ENCODE peak calls at places on chromosomes 16 and 17, in four cellular contexts. A is CD4-positive, alpha-beta memory T cell; U is SK-N-SH; T is MM.1S. S is an unnamed sample. For H3K36me3, the result is how much of the 10 kb centered on the place peaks cover.

GRCh38 chr17:64707077-64707591 is 45.0 kb upstream of the SMURF2 start:
- DNase-seq in T (no peak), A (no peak), U (peak), S (peak)

GRCh38 chr17:2420131-2420530 is 19.3 kb upstream of the MNT start:
- DNase-seq in U (no peak), T (no peak), A (no peak), S (no peak)

GRCh38 chr16:75105306-75106061 is 11.1 kb downstream of the LDHD start:
- DNase-seq in U (peak), A (no peak), T (no peak), S (peak)

GRCh38 chr16:49748322-49748721 is 107.6 kb downstream of the ZNF423 start:
- DNase-seq in T (no peak), U (no peak), A (no peak), S (peak)

GRCh38 chr17:66593116-66593515 is 241.8 kb upstream of the CACNG5 start:
- DNase-seq in A (no peak), U (no peak), T (no peak), S (no peak)

GRCh38 chr16:29784157-29784556 is 6.1 kb downstream of the ZG16 start:
- DNase-seq in T (peak), A (peak), U (no peak), S (no peak)

GRCh38 chr17:283911-284675 is 68.5 kb downstream of the RPH3AL start:
- DNase-seq in T (no peak), U (no peak), A (no peak), S (no peak)

GRCh38 chr16:4327782-4328579 is 12.1 kb downstream of the GLIS2 start:
- DNase-seq in A (peak), U (peak), T (peak), S (peak)

GRCh38 chr17:9360610-9361571 is 214.7 kb downstream of the STX8 start:
- DNase-seq in T (no peak), A (no peak), U (no peak), S (no peak)

GRCh38 chr16:27315333-27316037 is 1.7 kb downstream of the IL4R start:
- DNase-seq in U (no peak), A (peak), T (no peak), S (peak)

GRCh38 chr17:19646788-19647696 is 1.5 kb upstream of the ALDH3A2 start:
- DNase-seq in T (no peak), A (no peak), U (no peak), S (no peak)

GRCh38 chr17:30905742-30906100 is 317 bp downstream of the TEFM start:
- DNase-seq in U (peak), T (no peak), A (no peak), S (no peak)

GRCh38 chr17:78140169-78141051 is 5.8 kb upstream of the C17orf99 start:
- DNase-seq in A (peak), U (peak), T (peak), S (peak)

GRCh38 chr17:77436058-77436442 is 295.3 kb downstream of the SEC14L1 start:
- DNase-seq in A (no peak), U (peak), T (no peak), S (peak)

GRCh38 chr17:73231363-73231762 is 30.3 kb downstream of the CPSF4L start:
- DNase-seq in U (peak), T (no peak), A (no peak), S (no peak)

GRCh38 chr16:82832861-82833260 is 206.1 kb downstream of the CDH13 start:
- DNase-seq in U (no peak), T (no peak), A (no peak), S (no peak)

DNA sequence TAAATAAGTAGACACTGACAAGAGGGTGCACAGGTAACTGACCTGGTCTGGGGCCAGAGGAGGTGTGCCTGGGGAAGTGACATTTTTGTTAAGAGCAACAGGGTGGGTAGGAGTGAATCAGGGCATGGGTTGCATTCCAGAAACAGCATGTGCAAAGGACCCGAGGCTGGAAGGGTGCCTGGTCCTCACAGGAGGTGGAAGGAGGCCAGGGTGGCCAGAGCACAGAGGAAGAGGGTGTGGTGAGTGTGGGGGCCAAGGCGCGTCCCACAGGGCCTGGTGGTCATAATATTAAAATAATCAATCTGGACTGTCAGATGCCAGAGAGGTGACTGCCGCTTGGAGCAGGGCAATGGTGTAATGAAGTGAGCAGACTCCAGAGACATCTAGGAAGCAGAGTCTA is 14.3 kb downstream of the ARHGAP23 start:
- DNase-seq in U (no peak), T (no peak), A (no peak), S (peak)
- H3K27ac ChIP-seq in U (no peak), T (peak), A (no peak), S (peak)

GRCh38 chr17:69978056-69978646 is 96.9 kb upstream of the KCNJ16 start:
- DNase-seq in A (no peak), T (no peak), U (no peak), S (no peak)
- H3K36me3 ChIP-seq in A (under half), T (under half), U (under half), S (under half)

GRCh38 chr17:69577098-69577497 is 162.6 kb downstream of the MAP2K6 start:
- DNase-seq in U (no peak), T (no peak), A (no peak), S (no peak)

GRCh38 chr17:69573396-69573795 is 158.9 kb downstream of the MAP2K6 start:
- DNase-seq in U (no peak), T (no peak), A (no peak), S (no peak)

GRCh38 chr17:69572747-69573146 is 158.2 kb downstream of the MAP2K6 start:
- DNase-seq in A (no peak), U (no peak), T (no peak), S (no peak)

GRCh38 chr17:69574257-69575197 is 160.0 kb downstream of the MAP2K6 start:
- DNase-seq in T (no peak), A (no peak), U (no peak), S (no peak)

GRCh38 chr17:69575346-69575761 is 160.9 kb downstream of the MAP2K6 start:
- DNase-seq in T (no peak), A (no peak), U (no peak), S (peak)
- H3K27ac ChIP-seq in T (no peak), A (no peak), U (peak), S (peak)

GRCh38 chr17:49976828-49977202 is 7.8 kb downstream of the DLX4 start:
- DNase-seq in T (no peak), U (no peak), A (no peak), S (no peak)
- H3K36me3 ChIP-seq in T (under half), U (under half), A (under half), S (under half)

DNA sequence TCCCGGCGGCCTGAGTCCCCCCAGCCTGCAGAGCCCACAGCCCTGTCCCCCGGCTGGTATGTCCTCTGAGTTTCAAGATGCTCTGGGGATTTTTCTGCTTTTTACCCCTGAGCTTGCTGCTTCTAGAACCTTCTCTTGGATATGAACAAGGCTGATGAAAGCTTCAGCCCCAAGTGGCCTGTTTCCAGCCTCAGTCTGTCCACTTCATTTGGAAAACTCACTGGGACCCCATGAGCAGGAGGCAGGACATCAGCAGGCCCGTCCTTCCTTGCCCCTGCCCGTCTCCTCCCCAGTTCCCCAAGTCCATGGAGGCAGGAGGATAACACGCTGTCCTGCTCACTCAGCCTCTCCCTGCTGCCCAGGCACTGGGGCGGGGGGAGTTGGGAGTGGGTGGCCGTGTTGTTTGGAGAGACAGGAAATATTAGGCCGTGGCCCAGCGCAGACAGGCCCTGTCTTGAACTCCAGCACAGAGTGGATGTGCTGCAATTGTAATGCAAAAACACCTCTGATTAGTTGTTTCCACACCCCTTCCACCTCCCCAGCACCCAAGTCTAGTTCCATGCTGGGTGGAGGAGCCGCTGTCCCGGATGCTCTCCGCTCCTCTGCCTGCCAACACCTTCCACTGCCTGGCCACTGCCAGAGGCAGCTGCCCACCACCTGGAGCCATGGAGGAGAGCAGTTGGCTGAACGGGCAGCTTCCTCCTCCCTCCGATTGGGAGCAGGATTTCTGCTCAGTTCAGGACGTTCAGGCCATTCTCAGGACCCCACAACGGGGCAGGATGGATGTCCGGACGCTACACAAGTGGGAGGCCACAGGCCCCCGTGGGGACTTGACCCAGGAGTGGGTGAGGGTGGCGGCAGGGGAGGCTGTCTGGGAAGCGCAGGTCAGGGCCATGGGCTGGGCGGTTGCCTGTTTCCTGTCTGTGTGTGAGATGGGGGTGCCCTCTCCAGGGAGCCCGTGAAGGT is 216.9 kb upstream of the GSE1 start:
- DNase-seq in T (no peak), A (no peak), U (peak), S (no peak)
- H3K27ac ChIP-seq in T (no peak), A (no peak), U (peak), S (peak)

DNA sequence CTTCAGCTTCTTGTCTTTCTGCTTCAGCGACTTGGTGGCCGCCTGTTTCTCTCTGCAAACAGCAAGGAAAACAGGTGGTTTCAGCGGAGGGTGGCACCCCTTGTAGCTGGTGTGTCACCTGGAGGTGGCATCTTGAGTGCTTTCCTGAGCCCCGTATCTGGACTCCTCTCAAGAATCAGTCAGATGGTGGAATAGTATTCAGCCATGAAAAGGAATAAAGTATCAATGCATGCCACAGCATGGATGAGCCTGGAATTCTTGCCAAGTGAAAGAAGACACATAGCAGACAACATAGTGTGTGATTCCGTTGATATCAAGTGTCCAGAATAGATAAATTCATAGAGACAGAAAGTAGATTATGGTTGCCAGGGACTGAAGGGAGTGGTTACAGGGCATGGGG is 65.2 kb downstream of the NDE1 start:
- DNase-seq in A (no peak), U (no peak), T (no peak), S (no peak)
- H3K36me3 ChIP-seq in A (under half), U (under half), T (under half), S (half or more)

GRCh38 chr17:27389542-27390140 is 66.6 kb upstream of the KSR1 start:
- DNase-seq in T (no peak), U (no peak), A (no peak), S (no peak)
- H3K27ac ChIP-seq in T (no peak), U (no peak), A (no peak), S (no peak)

DNA sequence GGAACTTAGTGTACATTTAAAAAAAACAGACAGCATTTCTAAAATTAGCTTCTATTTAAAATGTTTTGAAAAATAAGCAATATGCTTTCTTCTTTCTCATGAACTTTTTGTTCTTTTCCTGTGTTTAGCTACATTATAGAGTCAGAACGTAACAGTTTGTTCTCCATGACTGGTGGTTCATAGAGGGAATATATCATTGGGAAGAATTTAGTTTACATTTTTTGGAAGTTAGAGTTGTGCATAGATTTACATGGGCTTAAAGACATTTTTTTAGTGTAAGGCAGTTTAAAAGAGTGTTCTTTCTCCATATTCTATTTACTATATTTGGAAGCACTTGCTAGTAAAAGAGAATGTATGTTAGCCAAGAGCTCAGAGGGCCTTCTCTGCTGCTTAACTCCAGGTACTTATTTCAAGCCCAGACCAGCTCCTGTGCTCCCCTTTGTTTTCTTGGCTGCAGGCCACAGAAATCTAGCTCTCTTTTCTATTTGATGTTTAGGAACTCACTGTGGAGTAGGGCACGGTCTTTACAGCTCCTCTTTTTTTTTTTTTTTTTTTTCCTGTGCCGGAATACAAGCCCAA is 20.2 kb downstream of the AP2B1 start:
- DNase-seq in U (no peak), T (no peak), A (no peak), S (no peak)
- H3K36me3 ChIP-seq in U (half or more), T (under half), A (half or more), S (half or more)

DNA sequence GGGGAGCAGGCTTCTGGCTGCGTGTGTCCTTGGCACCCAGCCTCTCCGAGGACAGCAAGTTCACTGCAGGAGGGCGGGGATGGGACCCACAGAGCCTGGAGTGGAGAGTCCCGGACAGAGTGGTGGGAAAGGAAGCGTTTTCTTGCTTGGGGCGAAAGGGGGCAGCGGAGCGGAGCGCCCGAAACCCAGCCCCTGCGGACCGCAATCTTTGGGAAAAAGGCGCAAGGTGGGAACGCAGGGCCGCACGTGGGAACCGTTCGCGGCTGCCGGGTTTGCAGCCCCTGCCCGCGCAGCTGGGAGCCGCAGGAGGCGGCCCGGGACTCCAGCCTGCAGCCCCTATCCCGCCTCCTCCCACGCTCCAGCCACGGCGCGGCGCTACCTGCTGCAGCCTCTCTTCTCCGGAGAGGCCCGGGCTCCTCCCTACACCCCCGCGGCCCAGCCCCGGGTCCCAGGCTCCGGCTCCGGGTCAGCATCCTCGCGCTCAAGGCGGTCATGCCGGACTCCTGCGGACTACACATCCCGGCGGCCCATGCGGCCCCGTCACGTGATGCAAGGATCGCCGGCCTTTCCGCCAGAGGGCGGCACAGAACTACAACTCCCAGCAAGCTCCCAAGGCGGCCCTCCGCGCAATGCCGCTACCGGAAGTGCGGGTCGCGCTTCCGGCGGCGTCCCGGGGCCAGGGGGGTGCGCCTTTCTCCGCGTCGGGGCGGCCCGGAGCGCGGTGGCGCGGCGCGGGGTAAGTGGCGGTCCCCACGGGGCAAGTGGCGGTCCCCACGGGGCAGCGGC is at the start of the genes NTHL1 and TSC2:
- DNase-seq in U (peak), T (peak), A (peak), S (peak)
- H3K27ac ChIP-seq in U (peak), T (no peak), A (peak), S (peak)

DNA sequence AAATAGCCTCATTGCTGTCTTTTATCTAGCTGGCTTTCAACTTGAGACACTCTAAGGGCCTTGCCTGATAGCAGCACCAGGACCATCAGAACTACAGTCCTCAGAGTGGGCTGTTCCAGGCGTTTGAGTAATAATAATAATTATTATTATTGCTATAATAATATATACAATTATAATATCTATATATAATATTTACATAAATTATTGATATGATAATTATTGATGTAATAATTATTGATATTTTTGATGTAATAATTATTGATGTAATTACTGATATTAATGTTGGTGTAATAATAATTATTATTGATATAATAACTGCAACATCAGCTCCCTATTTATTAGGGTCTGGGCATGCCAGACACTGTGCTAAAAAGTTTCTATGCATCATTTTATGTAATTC is 25.6 kb upstream of the CRHR1 start:
- DNase-seq in T (no peak), U (no peak), A (no peak), S (no peak)
- H3K36me3 ChIP-seq in T (under half), U (under half), A (under half), S (under half)